ENCODE peak calls at places on chromosome 10, in five cellular contexts. F is A549; P is CD4-positive, CD25-positive, alpha-beta regulatory T cell; Z is gastrocnemius medialis; X is lower lobe of right lung. T is an unnamed sample. For H3K4me1, the result is how much of the 10 kb centered on the place peaks cover.

GRCh38 chr10:88104213-88104612 is 240.8 kb downstream of the PTEN start:
- DNase-seq in F (no peak), P (no peak), Z (no peak), X (no peak), T (no peak)

GRCh38 chr10:59361659-59362183 is 628 bp downstream of the FAM13C start:
- DNase-seq in F (no peak), P (no peak), Z (no peak), X (no peak), T (no peak)

GRCh38 chr10:77507313-77507712 is 130.3 kb downstream of the KCNMA1 start:
- DNase-seq in F (no peak), P (no peak), Z (no peak), X (no peak), T (no peak)

GRCh38 chr10:19017491-19017890 is 31.1 kb upstream of the MALRD1 start:
- DNase-seq in F (no peak), P (no peak), Z (no peak), X (no peak), T (no peak)

GRCh38 chr10:106082865-106083264 is 1081.6 kb downstream of the SORCS1 start:
- DNase-seq in F (no peak), P (no peak), Z (no peak), X (no peak), T (no peak)

GRCh38 chr10:35324196-35324595 is 12.1 kb upstream of the CCNY start:
- DNase-seq in F (no peak), P (no peak), Z (no peak), X (no peak), T (no peak)

GRCh38 chr10:71575446-71575845 is 144.1 kb downstream of the C10orf105 start:
- DNase-seq in F (no peak), P (no peak), Z (peak), X (no peak), T (no peak)

GRCh38 chr10:22478555-22479334 is 133.4 kb downstream of the SPAG6 start:
- DNase-seq in F (no peak), P (no peak), Z (no peak), X (no peak), T (no peak)

GRCh38 chr10:46217749-46218453 is 68.9 kb upstream of the ANTXRL start:
- DNase-seq in F (no peak), P (no peak), Z (no peak), X (no peak), T (no peak)

GRCh38 chr10:126551197-126551596 is 119.3 kb downstream of the C10orf90 start:
- DNase-seq in F (no peak), P (no peak), Z (no peak), X (no peak), T (no peak)

GRCh38 chr10:61486738-61487396 is 33.7 kb upstream of the TMEM26 start:
- DNase-seq in F (no peak), P (no peak), Z (no peak), X (no peak), T (no peak)

GRCh38 chr10:84818956-84819355 is 490.6 kb downstream of the CCSER2 start:
- DNase-seq in F (no peak), P (no peak), Z (no peak), X (no peak), T (no peak)

GRCh38 chr10:80855348-80855971 is 317.8 kb downstream of the SH2D4B start:
- DNase-seq in F (no peak), P (no peak), Z (no peak), X (no peak), T (no peak)

GRCh38 chr10:31261502-31262311 is 57.3 kb upstream of the ZEB1 start:
- DNase-seq in F (no peak), P (no peak), Z (no peak), X (no peak), T (no peak)

GRCh38 chr10:131805696-131806095 is 95.1 kb upstream of the PPP2R2D start:
- DNase-seq in F (no peak), P (no peak), Z (no peak), X (no peak), T (no peak)

GRCh38 chr10:118251791-118252190 is 90.3 kb downstream of the FAM204A start:
- DNase-seq in F (no peak), P (no peak), Z (no peak), X (no peak), T (no peak)

GRCh38 chr10:8049874-8050560 is 4.5 kb upstream of the GATA3 start:
- DNase-seq in F (peak), P (no peak), Z (no peak), X (no peak), T (peak)
- H3K4me1 ChIP-seq in F (under half), P (half or more), Z (under half), X (half or more), T (half or more)

DNA sequence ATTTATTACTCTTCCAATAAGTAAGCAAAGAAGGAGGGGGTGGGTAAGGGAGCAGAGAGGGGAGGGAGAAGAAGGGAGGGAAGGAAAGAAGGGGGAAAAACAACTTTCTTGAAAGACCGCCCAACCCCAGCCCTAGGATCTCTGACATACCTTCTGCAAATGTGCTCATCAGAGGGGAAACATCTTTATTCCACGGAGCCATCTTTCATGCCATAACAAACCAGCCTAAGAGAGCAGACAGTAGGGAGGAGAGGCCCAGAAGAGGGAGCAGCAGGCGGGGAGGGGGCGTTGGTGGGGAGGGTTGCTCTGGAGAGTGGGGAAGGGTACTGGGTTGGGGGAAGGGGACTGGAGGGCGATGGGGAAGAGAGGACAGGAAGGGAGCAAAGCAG is 48.3 kb upstream of the COMTD1 start:
- DNase-seq in F (no peak), P (no peak), Z (no peak), X (no peak), T (no peak)
- H3K27ac ChIP-seq in F (no peak), P (no peak), Z (no peak), X (peak), T (no peak)

GRCh38 chr10:96416643-96417042 is 57.8 kb upstream of the OPALIN start:
- DNase-seq in F (no peak), P (no peak), Z (peak), X (no peak), T (no peak)
- H3K4me3 ChIP-seq in F (no peak), P (no peak), Z (no peak), X (no peak), T (no peak)

GRCh38 chr10:114868801-114869200 is 47.2 kb downstream of the FHIP2A start:
- DNase-seq in F (no peak), P (no peak), Z (no peak), X (no peak), T (no peak)
- H3K4me1 ChIP-seq in F (under half), P (under half), Z (under half), X (under half), T (under half)

DNA sequence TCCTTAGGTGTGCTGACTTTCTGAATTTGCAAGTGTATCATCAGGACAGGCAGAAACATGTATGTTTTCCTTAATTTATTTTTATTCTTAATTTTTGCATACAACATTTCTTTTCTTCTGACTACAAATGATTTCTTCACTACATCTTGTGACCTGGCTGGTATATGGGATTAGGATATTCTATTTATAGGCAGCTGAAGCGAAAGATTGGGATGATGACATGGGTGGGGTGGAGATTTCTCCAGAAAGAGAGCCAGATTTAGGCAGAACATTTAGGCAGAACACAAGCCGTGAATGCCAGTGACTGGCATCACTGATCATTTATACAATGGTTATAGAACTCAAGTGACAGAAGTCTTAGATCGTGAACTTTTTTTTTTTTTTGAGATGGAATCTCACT is 256.7 kb downstream of the KLF6 start:
- DNase-seq in F (no peak), P (no peak), Z (no peak), X (no peak), T (no peak)
- H3K27ac ChIP-seq in F (no peak), P (no peak), Z (peak), X (no peak), T (no peak)

GRCh38 chr10:3935141-3935540 is 150.1 kb upstream of the KLF6 start:
- DNase-seq in F (no peak), P (peak), Z (no peak), X (no peak), T (no peak)
- H3K4me3 ChIP-seq in F (no peak), P (peak), Z (peak), X (peak), T (peak)

DNA sequence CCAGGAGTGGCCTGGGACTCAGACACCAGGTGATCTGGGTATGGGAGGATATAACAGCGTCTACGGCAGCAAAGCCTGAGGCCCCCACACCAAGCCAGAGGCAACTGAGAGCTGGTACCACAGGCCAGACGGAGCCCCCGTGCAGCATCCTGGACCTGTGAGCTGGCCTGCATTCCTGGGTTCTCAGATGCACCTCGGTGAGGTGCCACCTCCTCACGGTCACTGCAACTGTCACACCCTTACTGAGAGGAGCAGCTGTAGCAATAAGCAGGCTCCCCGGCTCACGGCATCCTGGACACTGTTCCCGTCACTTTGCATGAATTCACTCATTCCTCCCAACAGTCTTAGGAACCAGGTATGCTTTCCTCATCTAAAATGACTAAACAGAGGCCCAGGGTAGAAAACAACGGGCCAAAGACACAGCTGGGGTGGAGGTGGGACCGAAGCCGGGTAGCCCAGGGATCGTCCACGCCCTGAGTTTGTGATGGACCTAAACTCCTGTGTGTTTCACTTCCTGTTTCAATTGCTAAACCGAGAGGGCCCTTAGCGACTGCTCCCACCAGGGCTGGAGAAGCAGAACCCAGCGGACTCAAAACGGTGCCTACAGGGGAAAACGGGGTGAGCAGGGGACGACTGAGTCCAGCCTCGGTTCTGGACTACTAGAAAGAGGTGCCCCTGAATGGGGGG is 98.7 kb downstream of the CTBP2 start:
- DNase-seq in F (no peak), P (no peak), Z (peak), X (no peak), T (no peak)
- H3K4me1 ChIP-seq in F (under half), P (under half), Z (half or more), X (half or more), T (under half)

GRCh38 chr10:98223874-98224273 is 44.1 kb downstream of the LOXL4 start:
- DNase-seq in F (no peak), P (no peak), Z (no peak), X (no peak), T (no peak)

GRCh38 chr10:98225000-98225399 is 43.0 kb downstream of the LOXL4 start:
- DNase-seq in F (no peak), P (no peak), Z (no peak), X (no peak), T (no peak)

GRCh38 chr10:98226508-98227144 is 41.4 kb downstream of the LOXL4 start:
- DNase-seq in F (no peak), P (no peak), Z (no peak), X (no peak), T (no peak)

GRCh38 chr10:98224509-98224908 is 43.5 kb downstream of the LOXL4 start:
- DNase-seq in F (no peak), P (no peak), Z (no peak), X (no peak), T (no peak)
- H3K27ac ChIP-seq in F (no peak), P (no peak), Z (no peak), X (no peak), T (no peak)

T was measured in naive thymus-derived CD4-positive, alpha-beta T cell.